ENCODE peak calls at places on chromosomes 4 and X, in five cellular contexts. One of them, this sample, is unnamed.

GRCh38 chr4:20364969-20365368 is 113.3 kb downstream of the SLIT2 start:
- DNase-seq in left lung: no peak
- DNase-seq in HS-5: no peak
- DNase-seq in NCI-H510A: no peak
- DNase-seq in activated CD8-positive, alpha-beta memory T cell treated with anti-CD3 and anti-CD28 coated beads for 4 hours: no peak
- DNase-seq in this sample: no peak

GRCh38 chr4:75545526-75545925 is 10.3 kb upstream of the ODAPH start:
- DNase-seq in left lung: no peak
- DNase-seq in HS-5: no peak
- DNase-seq in NCI-H510A: no peak
- DNase-seq in activated CD8-positive, alpha-beta memory T cell treated with anti-CD3 and anti-CD28 coated beads for 4 hours: no peak
- DNase-seq in this sample: no peak

GRCh38 chrX:87572911-87573310 is 55.3 kb downstream of the KLHL4 start:
- DNase-seq in left lung: no peak
- DNase-seq in HS-5: no peak
- DNase-seq in NCI-H510A: no peak
- DNase-seq in activated CD8-positive, alpha-beta memory T cell treated with anti-CD3 and anti-CD28 coated beads for 4 hours: no peak
- DNase-seq in this sample: no peak

GRCh38 chr4:25421819-25422511 is 44.9 kb downstream of the ANAPC4 start:
- DNase-seq in left lung: no peak
- DNase-seq in HS-5: no peak
- DNase-seq in NCI-H510A: no peak
- DNase-seq in activated CD8-positive, alpha-beta memory T cell treated with anti-CD3 and anti-CD28 coated beads for 4 hours: no peak
- DNase-seq in this sample: no peak

GRCh38 chr4:3323071-3323481 is 30.3 kb downstream of the RGS12 start:
- DNase-seq in left lung: no peak
- DNase-seq in HS-5: no peak
- DNase-seq in NCI-H510A: no peak
- DNase-seq in activated CD8-positive, alpha-beta memory T cell treated with anti-CD3 and anti-CD28 coated beads for 4 hours: no peak
- DNase-seq in this sample: no peak

GRCh38 chrX:46263494-46263893 is 281.7 kb downstream of the ZNF674 start:
- DNase-seq in left lung: no peak
- DNase-seq in HS-5: no peak
- DNase-seq in NCI-H510A: no peak
- DNase-seq in activated CD8-positive, alpha-beta memory T cell treated with anti-CD3 and anti-CD28 coated beads for 4 hours: no peak
- DNase-seq in this sample: no peak

GRCh38 chr4:24730256-24731001 is 64.9 kb upstream of the SOD3 start:
- DNase-seq in left lung: peak; percentile 62
- DNase-seq in HS-5: no peak
- DNase-seq in NCI-H510A: no peak
- DNase-seq in activated CD8-positive, alpha-beta memory T cell treated with anti-CD3 and anti-CD28 coated beads for 4 hours: no peak
- DNase-seq in this sample: peak; percentile 60

GRCh38 chr4:156615066-156615514 is 356.5 kb downstream of the PDGFC start:
- DNase-seq in left lung: no peak
- DNase-seq in HS-5: peak; percentile 45
- DNase-seq in NCI-H510A: no peak
- DNase-seq in activated CD8-positive, alpha-beta memory T cell treated with anti-CD3 and anti-CD28 coated beads for 4 hours: no peak
- DNase-seq in this sample: no peak

GRCh38 chrX:2691543-2692220 is 587 bp downstream of the CD99 start:
- DNase-seq in left lung: peak; percentile 83
- DNase-seq in HS-5: no peak
- DNase-seq in NCI-H510A: no peak
- DNase-seq in activated CD8-positive, alpha-beta memory T cell treated with anti-CD3 and anti-CD28 coated beads for 4 hours: no peak
- DNase-seq in this sample: peak; percentile 75

GRCh38 chrX:53990201-53990600 is 54.1 kb downstream of the PHF8 start:
- DNase-seq in left lung: no peak
- DNase-seq in HS-5: no peak
- DNase-seq in NCI-H510A: no peak
- DNase-seq in activated CD8-positive, alpha-beta memory T cell treated with anti-CD3 and anti-CD28 coated beads for 4 hours: no peak
- DNase-seq in this sample: no peak

GRCh38 chr4:42608551-42608950 is 48.4 kb downstream of the ATP8A1 start:
- DNase-seq in left lung: no peak
- DNase-seq in HS-5: no peak
- DNase-seq in NCI-H510A: no peak
- DNase-seq in activated CD8-positive, alpha-beta memory T cell treated with anti-CD3 and anti-CD28 coated beads for 4 hours: no peak
- DNase-seq in this sample: no peak

GRCh38 chrX:30702736-30703135 is 49.5 kb downstream of the GK start:
- DNase-seq in left lung: no peak
- DNase-seq in HS-5: peak; percentile 8
- DNase-seq in NCI-H510A: no peak
- DNase-seq in activated CD8-positive, alpha-beta memory T cell treated with anti-CD3 and anti-CD28 coated beads for 4 hours: no peak
- DNase-seq in this sample: no peak

GRCh38 chrX:39133971-39134370 is 332.7 kb downstream of the MID1IP1 start:
- DNase-seq in left lung: no peak
- DNase-seq in HS-5: no peak
- DNase-seq in NCI-H510A: no peak
- DNase-seq in activated CD8-positive, alpha-beta memory T cell treated with anti-CD3 and anti-CD28 coated beads for 4 hours: no peak
- DNase-seq in this sample: no peak

GRCh38 chr4:65943076-65943475 is 272.8 kb upstream of the EPHA5 start:
- DNase-seq in left lung: no peak
- DNase-seq in HS-5: peak; percentile 73
- DNase-seq in NCI-H510A: no peak
- DNase-seq in activated CD8-positive, alpha-beta memory T cell treated with anti-CD3 and anti-CD28 coated beads for 4 hours: no peak
- DNase-seq in this sample: no peak

GRCh38 chrX:119960639-119961038 is 17.1 kb upstream of the NKAP start:
- DNase-seq in left lung: no peak
- DNase-seq in HS-5: no peak
- DNase-seq in NCI-H510A: no peak
- DNase-seq in activated CD8-positive, alpha-beta memory T cell treated with anti-CD3 and anti-CD28 coated beads for 4 hours: no peak
- DNase-seq in this sample: no peak

GRCh38 chr4:37383579-37384229 is 139.2 kb downstream of the NWD2 start:
- DNase-seq in left lung: no peak
- DNase-seq in HS-5: no peak
- DNase-seq in NCI-H510A: no peak
- DNase-seq in activated CD8-positive, alpha-beta memory T cell treated with anti-CD3 and anti-CD28 coated beads for 4 hours: no peak
- DNase-seq in this sample: no peak

GRCh38 chr4:183098723-183099536 is at the start of gene WWC2:
- DNase-seq in left lung: peak; percentile 96
- DNase-seq in HS-5: peak; percentile 71
- DNase-seq in NCI-H510A: peak; percentile 52
- DNase-seq in activated CD8-positive, alpha-beta memory T cell treated with anti-CD3 and anti-CD28 coated beads for 4 hours: peak; percentile 16
- DNase-seq in this sample: peak; percentile 95

GRCh38 chrX:31603411-31604120 is 531.7 kb upstream of the FTHL17 start:
- DNase-seq in left lung: no peak
- DNase-seq in HS-5: no peak
- DNase-seq in NCI-H510A: no peak
- DNase-seq in activated CD8-positive, alpha-beta memory T cell treated with anti-CD3 and anti-CD28 coated beads for 4 hours: no peak
- DNase-seq in this sample: no peak

GRCh38 chr4:139809207-139810157 is 143.9 kb downstream of the MGST2 start:
- DNase-seq in left lung: no peak
- DNase-seq in HS-5: no peak
- DNase-seq in NCI-H510A: no peak
- DNase-seq in activated CD8-positive, alpha-beta memory T cell treated with anti-CD3 and anti-CD28 coated beads for 4 hours: no peak
- DNase-seq in this sample: no peak

GRCh38 chr4:19924761-19925160 is 326.9 kb upstream of the SLIT2 start:
- DNase-seq in left lung: no peak
- DNase-seq in HS-5: no peak
- DNase-seq in NCI-H510A: no peak
- DNase-seq in activated CD8-positive, alpha-beta memory T cell treated with anti-CD3 and anti-CD28 coated beads for 4 hours: no peak
- DNase-seq in this sample: no peak

GRCh38 chr4:22237155-22237751 is 278.6 kb downstream of the ADGRA3 start:
- DNase-seq in left lung: peak; percentile 50
- DNase-seq in HS-5: no peak
- DNase-seq in NCI-H510A: no peak
- DNase-seq in activated CD8-positive, alpha-beta memory T cell treated with anti-CD3 and anti-CD28 coated beads for 4 hours: no peak
- DNase-seq in this sample: peak; percentile 44

GRCh38 chr4:2407991-2408342 is 10.5 kb downstream of the ZFYVE28 start:
- DNase-seq in left lung: no peak
- DNase-seq in HS-5: no peak
- DNase-seq in NCI-H510A: no peak
- DNase-seq in activated CD8-positive, alpha-beta memory T cell treated with anti-CD3 and anti-CD28 coated beads for 4 hours: no peak
- DNase-seq in this sample: no peak

GRCh38 chr4:72468904-72469502 is 100.0 kb downstream of the ADAMTS3 start:
- DNase-seq in left lung: no peak
- DNase-seq in HS-5: no peak
- DNase-seq in NCI-H510A: no peak
- DNase-seq in activated CD8-positive, alpha-beta memory T cell treated with anti-CD3 and anti-CD28 coated beads for 4 hours: no peak
- DNase-seq in this sample: no peak

GRCh38 chr4:54233697-54234496 is 4.8 kb downstream of the PDGFRA start:
- DNase-seq in left lung: peak; percentile 89
- DNase-seq in HS-5: no peak
- DNase-seq in NCI-H510A: peak; percentile 45
- DNase-seq in activated CD8-positive, alpha-beta memory T cell treated with anti-CD3 and anti-CD28 coated beads for 4 hours: peak; percentile 30
- DNase-seq in this sample: peak; percentile 87

GRCh38 chr4:16869594-16870245 is 28.7 kb downstream of the LDB2 start:
- DNase-seq in left lung: no peak
- DNase-seq in HS-5: no peak
- DNase-seq in NCI-H510A: no peak
- DNase-seq in activated CD8-positive, alpha-beta memory T cell treated with anti-CD3 and anti-CD28 coated beads for 4 hours: no peak
- DNase-seq in this sample: no peak

GRCh38 chr4:119873132-119873531 is 193.5 kb downstream of the MAD2L1 start:
- DNase-seq in left lung: no peak
- DNase-seq in HS-5: no peak
- DNase-seq in NCI-H510A: no peak
- DNase-seq in activated CD8-positive, alpha-beta memory T cell treated with anti-CD3 and anti-CD28 coated beads for 4 hours: no peak
- DNase-seq in this sample: no peak

GRCh38 chrX:151538190-151539122 is 25.0 kb upstream of the PASD1 start:
- DNase-seq in left lung: no peak
- DNase-seq in HS-5: no peak
- DNase-seq in NCI-H510A: no peak
- DNase-seq in activated CD8-positive, alpha-beta memory T cell treated with anti-CD3 and anti-CD28 coated beads for 4 hours: no peak
- DNase-seq in this sample: no peak

GRCh38 chrX:21408324-21408723 is 34.1 kb downstream of the CNKSR2 start:
- DNase-seq in left lung: no peak
- DNase-seq in HS-5: no peak
- DNase-seq in NCI-H510A: peak; percentile 30
- DNase-seq in activated CD8-positive, alpha-beta memory T cell treated with anti-CD3 and anti-CD28 coated beads for 4 hours: no peak
- DNase-seq in this sample: no peak

GRCh38 chr4:86403575-86403974 is 43.7 kb upstream of the MAPK10 start:
- DNase-seq in left lung: no peak
- DNase-seq in HS-5: no peak
- DNase-seq in NCI-H510A: no peak
- DNase-seq in activated CD8-positive, alpha-beta memory T cell treated with anti-CD3 and anti-CD28 coated beads for 4 hours: no peak
- DNase-seq in this sample: no peak

GRCh38 chr4:1250527-1250812 is 1.5 kb upstream of the CTBP1 start:
- DNase-seq in left lung: peak; percentile 55
- DNase-seq in HS-5: no peak
- DNase-seq in NCI-H510A: no peak
- DNase-seq in activated CD8-positive, alpha-beta memory T cell treated with anti-CD3 and anti-CD28 coated beads for 4 hours: no peak
- DNase-seq in this sample: no peak

GRCh38 chr4:38791005-38791404 is 8.2 kb upstream of the TLR10 start:
- DNase-seq in left lung: no peak
- DNase-seq in HS-5: no peak
- DNase-seq in NCI-H510A: no peak
- DNase-seq in activated CD8-positive, alpha-beta memory T cell treated with anti-CD3 and anti-CD28 coated beads for 4 hours: no peak
- DNase-seq in this sample: no peak

GRCh38 chr4:56618734-56619133 is 62.4 kb downstream of the HOPX start:
- DNase-seq in left lung: no peak
- DNase-seq in HS-5: no peak
- DNase-seq in NCI-H510A: no peak
- DNase-seq in activated CD8-positive, alpha-beta memory T cell treated with anti-CD3 and anti-CD28 coated beads for 4 hours: no peak
- DNase-seq in this sample: no peak

GRCh38 chrX:136608295-136608933 is 39.5 kb upstream of the CD40LG start:
- DNase-seq in left lung: no peak
- DNase-seq in HS-5: no peak
- DNase-seq in NCI-H510A: no peak
- DNase-seq in activated CD8-positive, alpha-beta memory T cell treated with anti-CD3 and anti-CD28 coated beads for 4 hours: no peak
- DNase-seq in this sample: peak; percentile 46

GRCh38 chrX:17788439-17788838 is 51.1 kb downstream of the SCML1 start:
- DNase-seq in left lung: no peak
- DNase-seq in HS-5: no peak
- DNase-seq in NCI-H510A: no peak
- DNase-seq in activated CD8-positive, alpha-beta memory T cell treated with anti-CD3 and anti-CD28 coated beads for 4 hours: no peak
- DNase-seq in this sample: peak; percentile 47